ENCODE peak calls at places on chromosomes 3 and 15, in nine cellular contexts. G, O, D, R, U, F, S, V and T are unnamed samples.

GRCh38 chr3:192571197-192571791 is 156.0 kb downstream of the FGF12 start:
- DNase-seq in G (no peak), O (no peak), D (peak), R (no peak), U (peak), F (no peak), S (no peak), V (peak), T (peak)

GRCh38 chr3:68705695-68706429 is 226.5 kb downstream of the TAFA4 start:
- DNase-seq in G (no peak), O (no peak), D (no peak), R (no peak), U (no peak), F (no peak), S (no peak), V (no peak), T (no peak)

GRCh38 chr3:141412087-141412935 is 44.0 kb downstream of the ZBTB38 start:
- DNase-seq in G (peak), O (no peak), D (peak), R (no peak), U (no peak), F (peak), S (peak), V (peak), T (peak)

GRCh38 chr3:143171141-143171651 is 51.6 kb downstream of the CHST2 start:
- DNase-seq in G (no peak), O (no peak), D (no peak), R (no peak), U (peak), F (no peak), S (peak), V (peak), T (peak)

GRCh38 chr3:189902230-189903186 is 218.2 kb downstream of the P3H2 start:
- DNase-seq in G (no peak), O (no peak), D (no peak), R (no peak), U (no peak), F (no peak), S (no peak), V (peak), T (no peak)

GRCh38 chr3:167102071-167102470 is 278.0 kb downstream of the ZBBX start:
- DNase-seq in G (no peak), O (peak), D (no peak), R (peak), U (peak), F (no peak), S (no peak), V (no peak), T (no peak)

GRCh38 chr3:156389151-156389760 is 165.7 kb downstream of the SSR3 start:
- DNase-seq in G (no peak), O (no peak), D (no peak), R (no peak), U (no peak), F (no peak), S (no peak), V (peak), T (no peak)

GRCh38 chr15:98875309-98875708 is 132.3 kb downstream of the PGPEP1L start:
- DNase-seq in G (no peak), O (no peak), D (no peak), R (no peak), U (no peak), F (no peak), S (no peak), V (no peak), T (no peak)

GRCh38 chr3:2150576-2150975 is 51.9 kb downstream of the CNTN4 start:
- DNase-seq in G (no peak), O (no peak), D (no peak), R (no peak), U (no peak), F (no peak), S (no peak), V (no peak), T (no peak)

GRCh38 chr3:50264389-50264963 is 4.5 kb upstream of the SEMA3B start:
- DNase-seq in G (no peak), O (peak), D (peak), R (peak), U (no peak), F (peak), S (peak), V (peak), T (peak)

GRCh38 chr15:43987924-43988323 is 161.1 kb downstream of the WDR76 start:
- DNase-seq in G (no peak), O (no peak), D (no peak), R (no peak), U (no peak), F (no peak), S (no peak), V (no peak), T (no peak)

GRCh38 chr3:161781381-161781780 is 284.8 kb downstream of the OTOL1 start:
- DNase-seq in G (no peak), O (no peak), D (no peak), R (no peak), U (peak), F (no peak), S (no peak), V (no peak), T (no peak)

GRCh38 chr3:149377408-149378111 is at the start of gene TM4SF1:
- DNase-seq in G (no peak), O (peak), D (peak), R (peak), U (no peak), F (no peak), S (no peak), V (peak), T (peak)

GRCh38 chr3:135503429-135504083 is 462.0 kb upstream of the PPP2R3A start:
- DNase-seq in G (no peak), O (peak), D (peak), R (peak), U (peak), F (peak), S (peak), V (peak), T (peak)

GRCh38 chr3:96266395-96267187 is 547.8 kb upstream of the EPHA6 start:
- DNase-seq in G (no peak), O (no peak), D (no peak), R (peak), U (no peak), F (no peak), S (no peak), V (no peak), T (peak)

GRCh38 chr3:151589311-151589710 is 128.4 kb upstream of the IGSF10 start:
- DNase-seq in G (no peak), O (no peak), D (no peak), R (no peak), U (no peak), F (no peak), S (no peak), V (no peak), T (no peak)

GRCh38 chr15:96341465-96342142 is 11.1 kb downstream of the NR2F2 start:
- DNase-seq in G (no peak), O (peak), D (no peak), R (no peak), U (no peak), F (no peak), S (no peak), V (no peak), T (no peak)

GRCh38 chr3:39531681-39532080 is 64.2 kb downstream of the MOBP start:
- DNase-seq in G (no peak), O (no peak), D (no peak), R (peak), U (no peak), F (no peak), S (no peak), V (peak), T (peak)